ENCODE peak calls at places on chromosomes 16 and 17, in eight cellular contexts. C is cardiac muscle cell; L is body of pancreas; N is SJSA1; Z is aorta; Y is naive thymus-derived CD4-positive, alpha-beta T cell; P is adrenal gland; D is stomach. Q is an unnamed sample.

GRCh38 chr17:35038434-35038833 is 25.1 kb downstream of the RFFL start:
- DNase-seq in Y (no peak), N (no peak), D (no peak), C (no peak), Z (no peak), L (no peak), P (no peak), Q (no peak)

GRCh38 chr17:80081596-80081995 is 19.8 kb upstream of the GAA start:
- DNase-seq in L (no peak), P (no peak), Z (no peak), N (no peak), C (no peak), Y (no peak), D (no peak), Q (no peak)

GRCh38 chr16:84806256-84806889 is 13.4 kb upstream of the CRISPLD2 start:
- DNase-seq in Z (no peak), N (peak; percentile 97), L (no peak), D (peak; percentile 42), Y (no peak), P (peak; percentile 56), C (no peak), Q (no peak)

GRCh38 chr17:75548839-75549238 is 23.3 kb downstream of the LLGL2 start:
- DNase-seq in Y (no peak), Z (no peak), C (no peak), N (no peak), P (no peak), L (no peak), D (no peak), Q (no peak)

GRCh38 chr17:63954402-63955063 is 18.2 kb downstream of the SCN4A start:
- DNase-seq in N (no peak), Y (peak; percentile 33), L (no peak), P (no peak), D (no peak), Z (no peak), C (no peak), Q (peak; percentile 32)

GRCh38 chr17:59652119-59652518 is 32.4 kb downstream of the CLTC start:
- DNase-seq in N (no peak), L (no peak), Y (no peak), Z (no peak), D (no peak), P (no peak), C (no peak), Q (no peak)

GRCh38 chr17:73148540-73149334 is 16.1 kb upstream of the SSTR2 start:
- DNase-seq in N (no peak), D (no peak), Y (no peak), P (no peak), L (no peak), Z (no peak), C (no peak), Q (no peak)

GRCh38 chr17:59846391-59847165 is 46.2 kb downstream of the TUBD1 start:
- DNase-seq in C (no peak), Z (peak; percentile 61), Y (peak; percentile 34), P (peak; percentile 63), D (peak; percentile 45), N (no peak), L (no peak), Q (no peak)

GRCh38 chr16:11530171-11530940 is 56.4 kb downstream of the LITAF start:
- DNase-seq in C (no peak), Z (no peak), Y (no peak), D (no peak), P (no peak), L (no peak), N (no peak), Q (no peak)

GRCh38 chr17:39924691-39925055 is 2.7 kb downstream of the ORMDL3 start:
- DNase-seq in C (no peak), N (no peak), P (no peak), L (no peak), Y (no peak), Z (no peak), D (no peak), Q (no peak)

GRCh38 chr16:65531475-65531874 is 409.6 kb upstream of the CDH11 start:
- DNase-seq in Z (no peak), C (no peak), Y (no peak), P (no peak), N (no peak), L (no peak), D (no peak), Q (no peak)

GRCh38 chr17:66466933-66467367 is 164.5 kb downstream of the PRKCA start:
- DNase-seq in Y (no peak), P (peak; percentile 46), Z (no peak), N (peak; percentile 92), C (peak; percentile 38), D (no peak), L (no peak), Q (no peak)

GRCh38 chr17:18166894-18167293 is 16.7 kb upstream of the ALKBH5 start:
- DNase-seq in Y (no peak), P (no peak), D (peak; percentile 44), C (no peak), N (no peak), L (peak; percentile 34), Z (no peak), Q (no peak)

GRCh38 chr17:8151641-8152111 is 528 bp downstream of the PER1 start:
- DNase-seq in L (peak; percentile 88), Y (peak; percentile 58), N (peak; percentile 61), C (peak; percentile 56), P (peak; percentile 90), Z (peak; percentile 95), D (peak; percentile 90), Q (peak; percentile 69)

GRCh38 chr16:53433930-53434435 is 288 bp upstream of the RBL2 start:
- DNase-seq in Z (no peak), N (no peak), C (no peak), Y (peak; percentile 72), L (no peak), D (no peak), P (peak; percentile 88), Q (no peak)

GRCh38 chr16:67327774-67328173 is 1.2 kb downstream of the LRRC36 start:
- DNase-seq in Z (no peak), Y (no peak), P (no peak), L (no peak), D (no peak), N (peak; percentile 1), C (no peak), Q (no peak)

GRCh38 chr17:75344664-75345063 is 55.4 kb upstream of the SLC25A19 start:
- DNase-seq in Z (no peak), D (no peak), L (no peak), Y (peak; percentile 45), N (no peak), C (no peak), P (no peak), Q (peak; percentile 48)

GRCh38 chr17:10661377-10661906 is 4.3 kb upstream of the MYH3 start:
- DNase-seq in C (no peak), Z (no peak), Y (no peak), L (no peak), N (no peak), D (no peak), P (no peak), Q (no peak)

GRCh38 chr16:85543536-85543935 is 69.6 kb upstream of the GSE1 start:
- DNase-seq in P (no peak), Y (no peak), N (no peak), C (no peak), L (no peak), D (no peak), Z (no peak), Q (no peak)

GRCh38 chr17:31627960-31628359 is 231.1 kb downstream of the COPRS start:
- DNase-seq in L (no peak), D (no peak), N (no peak), Y (no peak), P (no peak), C (no peak), Z (no peak), Q (no peak)

GRCh38 chr17:43405861-43406260 is 7.1 kb downstream of the ARL4D start:
- DNase-seq in Z (no peak), P (no peak), Y (no peak), C (no peak), D (no peak), L (no peak), N (no peak), Q (no peak)

GRCh38 chr16:1830213-1830612 is 3.2 kb downstream of the FAHD1 start:
- DNase-seq in D (peak; percentile 47), C (no peak), Y (no peak), N (no peak), Z (peak; percentile 43), L (peak; percentile 43), P (peak; percentile 56), Q (no peak)

GRCh38 chr16:57591086-57591869 is 37.2 kb upstream of the ADGRG1 start:
- DNase-seq in Z (peak; percentile 87), P (peak; percentile 85), Y (peak; percentile 36), D (peak; percentile 81), N (peak; percentile 80), C (peak; percentile 86), L (peak; percentile 77), Q (peak; percentile 59)
- H3K4me3 ChIP-seq in Z (no peak overlapping the region), P (no peak overlapping the region), Y (peak overlapping the region; percentile 25), D (no peak overlapping the region), N (no peak overlapping the region), C (no peak overlapping the region), L (no peak overlapping the region), Q (no peak overlapping the region)

GRCh38 chr16:81550412-81550768 is 105.8 kb downstream of the CMIP start:
- DNase-seq in P (no peak), N (no peak), L (no peak), D (no peak), C (peak; percentile 26), Y (no peak), Z (peak; percentile 13), Q (no peak)
- H3K27ac ChIP-seq in P (no peak overlapping the region), N (no peak overlapping the region), L (no peak overlapping the region), D (no peak overlapping the region), C (no peak overlapping the region), Y (no peak overlapping the region), Z (no peak overlapping the region), Q (no peak overlapping the region)

GRCh38 chr17:3828151-3828851 is 17.7 kb downstream of the NCBP3 start:
- DNase-seq in P (peak; percentile 50), D (peak; percentile 45), Y (no peak), Z (no peak), N (no peak), L (no peak), C (no peak), Q (no peak)
- H3K36me3 ChIP-seq in P (no peaks in the 10 kb centered on the region), D (peaks cover 67% of the 10 kb centered on the region), Y (peaks cover 64% of the 10 kb centered on the region), Z (peaks cover 6% of the 10 kb centered on the region), N (peaks cover 73% of the 10 kb centered on the region), L (peaks cover 5% of the 10 kb centered on the region), C (peaks cover 41% of the 10 kb centered on the region), Q (peaks cover 43% of the 10 kb centered on the region)

DNA sequence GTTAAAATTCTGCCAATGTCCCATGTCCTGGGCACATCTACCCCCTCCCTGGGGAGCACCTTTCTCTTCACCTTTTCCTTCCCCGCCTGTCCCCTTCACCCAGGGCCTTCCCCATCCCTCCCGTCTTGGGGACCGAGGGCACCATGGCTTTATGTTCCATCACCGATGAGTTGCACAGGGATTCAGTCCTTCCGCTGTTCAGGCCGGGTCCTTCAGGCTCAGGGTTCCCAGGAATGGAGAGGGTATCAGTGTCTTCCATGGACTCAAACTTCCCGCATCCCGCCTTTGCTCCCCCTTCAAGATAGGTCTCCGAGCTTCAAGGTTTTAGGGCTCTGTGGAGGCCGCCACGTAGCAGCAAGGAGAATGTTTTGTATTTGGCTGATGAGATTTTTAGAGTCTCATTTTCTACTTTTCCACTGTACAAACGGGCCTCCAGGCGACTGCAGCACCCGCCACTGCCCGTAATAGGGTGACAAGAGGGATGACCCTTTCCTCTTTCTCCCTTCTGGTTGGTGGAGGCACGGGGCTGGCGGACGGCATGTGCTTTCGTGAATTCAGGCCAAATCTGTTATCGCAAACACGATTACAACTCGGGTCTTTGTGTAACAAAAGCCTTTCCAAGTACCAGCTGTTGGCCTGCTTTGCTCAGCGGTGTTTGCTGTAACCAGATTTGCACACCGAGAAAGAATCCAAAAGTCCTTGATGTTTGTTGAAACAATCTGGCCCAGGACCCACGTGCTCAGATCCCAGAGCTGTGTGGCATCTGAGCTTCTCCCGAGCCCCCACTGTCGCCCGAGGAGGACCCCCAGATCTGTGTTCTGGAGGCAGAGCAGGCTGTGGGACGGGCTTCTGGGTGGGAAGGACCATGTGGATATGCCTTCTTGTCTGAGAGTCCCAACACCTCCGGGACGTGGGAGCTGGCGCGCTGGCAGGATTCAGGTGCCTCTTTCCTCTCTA is 236.3 kb downstream of the SEC14L1 start:
- DNase-seq in C (no peak), N (no peak), P (peak; percentile 92), L (peak; percentile 83), Z (no peak), D (peak; percentile 86), Y (no peak), Q (no peak)
- H3K4me3 ChIP-seq in C (no peak overlapping the region), N (no peak overlapping the region), P (no peak overlapping the region), L (no peak overlapping the region), Z (no peak overlapping the region), D (peak overlapping the region; percentile 87), Y (peak overlapping the region; percentile 98), Q (peak overlapping the region; percentile 95)

Q was measured in CD4-positive, alpha-beta memory T cell.